ENCODE peak calls at places on chromosome 21, in six cellular contexts. J is AG10803, W is BJ, P is A549, O is cardiac fibroblast, B is lower leg skin. D is an unnamed sample.

GRCh38 chr21:18228060-18228739 is 16.4 kb upstream of the CHODL start:
- DNase-seq in J (no peak), W (no peak), P (no peak), O (no peak), B (no peak), D (no peak)

GRCh38 chr21:41808094-41808493 is 41.2 kb upstream of the RIPK4 start:
- DNase-seq in J (no peak), W (no peak), P (no peak), O (no peak), B (no peak), D (no peak)

GRCh38 chr21:41635874-41636273 is 127.9 kb upstream of the TMPRSS2 start:
- DNase-seq in J (no peak), W (no peak), P (no peak), O (no peak), B (no peak), D (no peak)

GRCh38 chr21:27246741-27247140 is 279.9 kb upstream of the ADAMTS5 start:
- DNase-seq in J (peak), W (no peak), P (no peak), O (peak), B (no peak), D (no peak)

GRCh38 chr21:27026501-27026900 is 59.6 kb upstream of the ADAMTS5 start:
- DNase-seq in J (peak), W (no peak), P (no peak), O (no peak), B (no peak), D (no peak)

GRCh38 chr21:41759926-41760325 is 6.9 kb downstream of the RIPK4 start:
- DNase-seq in J (no peak), W (no peak), P (no peak), O (no peak), B (no peak), D (no peak)

GRCh38 chr21:26982767-26983166 is 15.9 kb upstream of the ADAMTS5 start:
- DNase-seq in J (peak), W (no peak), P (no peak), O (peak), B (no peak), D (no peak)

GRCh38 chr21:41403331-41403730 is 22.7 kb upstream of the MX1 start:
- DNase-seq in J (no peak), W (no peak), P (no peak), O (no peak), B (no peak), D (no peak)

GRCh38 chr21:14773777-14774345 is 227.7 kb upstream of the SAMSN1 start:
- DNase-seq in J (no peak), W (no peak), P (no peak), O (peak), B (no peak), D (no peak)

GRCh38 chr21:29055080-29055479 is 18.4 kb downstream of the CCT8 start:
- DNase-seq in J (no peak), W (no peak), P (no peak), O (no peak), B (no peak), D (no peak)

GRCh38 chr21:14734191-14734590 is 188.1 kb upstream of the SAMSN1 start:
- DNase-seq in J (no peak), W (no peak), P (no peak), O (no peak), B (no peak), D (no peak)

GRCh38 chr21:41707231-41707988 is 59.4 kb downstream of the RIPK4 start:
- DNase-seq in J (peak), W (no peak), P (no peak), O (no peak), B (no peak), D (no peak)

GRCh38 chr21:16634522-16634914 is 878.3 kb upstream of the CXADR start:
- DNase-seq in J (no peak), W (no peak), P (no peak), O (no peak), B (no peak), D (no peak)

GRCh38 chr21:46675595-46676280 is 40.3 kb downstream of the PRMT2 start:
- DNase-seq in J (peak), W (no peak), P (no peak), O (no peak), B (no peak), D (no peak)

GRCh38 chr21:28671549-28672195 is 321.0 kb downstream of the LTN1 start:
- DNase-seq in J (peak), W (no peak), P (no peak), O (no peak), B (no peak), D (no peak)

GRCh38 chr21:15249285-15249993 is 184.6 kb upstream of the NRIP1 start:
- DNase-seq in J (no peak), W (no peak), P (no peak), O (peak), B (no peak), D (no peak)

GRCh38 chr21:25901580-25901979 is 166.8 kb downstream of the GABPA start:
- DNase-seq in J (no peak), W (no peak), P (no peak), O (no peak), B (no peak), D (no peak)

GRCh38 chr21:45975017-45975595 is 6.5 kb upstream of the COL6A1 start:
- DNase-seq in J (no peak), W (no peak), P (no peak), O (peak), B (no peak), D (no peak)

GRCh38 chr21:18244721-18245486 is at the start of gene CHODL:
- DNase-seq in J (no peak), W (no peak), P (no peak), O (no peak), B (no peak), D (no peak)

GRCh38 chr21:46111857-46112730 is 14.2 kb downstream of the COL6A2 start:
- DNase-seq in J (no peak), W (no peak), P (no peak), O (no peak), B (no peak), D (peak)

GRCh38 chr21:15000076-15000475 is 64.7 kb downstream of the NRIP1 start:
- DNase-seq in J (peak), W (peak), P (no peak), O (peak), B (no peak), D (no peak)

GRCh38 chr21:26137379-26138060 is 33.0 kb downstream of the APP start:
- DNase-seq in J (no peak), W (no peak), P (no peak), O (no peak), B (no peak), D (no peak)

GRCh38 chr21:31201548-31201947 is 142.5 kb downstream of the TIAM1 start:
- DNase-seq in J (peak), W (no peak), P (no peak), O (peak), B (peak), D (no peak)

GRCh38 chr21:28704746-28705145 is 287.9 kb downstream of the LTN1 start:
- DNase-seq in J (no peak), W (no peak), P (no peak), O (peak), B (peak), D (no peak)

GRCh38 chr21:46056450-46056903 is 41.4 kb upstream of the COL6A2 start:
- DNase-seq in J (peak), W (no peak), P (no peak), O (peak), B (peak), D (peak)

GRCh38 chr21:26067836-26068401 is 102.7 kb downstream of the APP start:
- DNase-seq in J (no peak), W (no peak), P (no peak), O (peak), B (no peak), D (no peak)

GRCh38 chr21:14879458-14879857 is 185.3 kb downstream of the NRIP1 start:
- DNase-seq in J (no peak), W (no peak), P (no peak), O (no peak), B (no peak), D (no peak)

GRCh38 chr21:31623664-31624063 is 35.8 kb upstream of the SOD1 start:
- DNase-seq in J (no peak), W (no peak), P (no peak), O (peak), B (no peak), D (no peak)

GRCh38 chr21:45981154-45981606 is 390 bp upstream of the COL6A1 start:
- DNase-seq in J (peak), W (peak), P (peak), O (peak), B (peak), D (peak)

GRCh38 chr21:27213328-27213727 is 246.4 kb upstream of the ADAMTS5 start:
- DNase-seq in J (no peak), W (no peak), P (no peak), O (peak), B (no peak), D (no peak)

GRCh38 chr21:18602711-18603110 is 199.1 kb upstream of the TMPRSS15 start:
- DNase-seq in J (no peak), W (no peak), P (no peak), O (no peak), B (no peak), D (no peak)

GRCh38 chr21:46116846-46117585 is 19.1 kb downstream of the COL6A2 start:
- DNase-seq in J (peak), W (no peak), P (no peak), O (peak), B (no peak), D (peak)

GRCh38 chr21:46099476-46099875 is 1.6 kb downstream of the COL6A2 start:
- DNase-seq in J (peak), W (no peak), P (no peak), O (peak), B (peak), D (peak)

GRCh38 chr21:29434081-29434480 is 135.4 kb downstream of the BACH1 start:
- DNase-seq in J (no peak), W (no peak), P (no peak), O (no peak), B (no peak), D (no peak)

GRCh38 chr21:41367598-41368360 is 6.0 kb downstream of the MX2 start:
- DNase-seq in J (no peak), W (no peak), P (no peak), O (no peak), B (no peak), D (peak)

GRCh38 chr21:32687946-32688345 is 39.9 kb downstream of the SYNJ1 start:
- DNase-seq in J (no peak), W (no peak), P (no peak), O (no peak), B (no peak), D (no peak)
- TF ChIP-seq CTCF in J (no peak), W (no peak), P (no peak), O (no peak), B (no peak), D (no peak)

DNA sequence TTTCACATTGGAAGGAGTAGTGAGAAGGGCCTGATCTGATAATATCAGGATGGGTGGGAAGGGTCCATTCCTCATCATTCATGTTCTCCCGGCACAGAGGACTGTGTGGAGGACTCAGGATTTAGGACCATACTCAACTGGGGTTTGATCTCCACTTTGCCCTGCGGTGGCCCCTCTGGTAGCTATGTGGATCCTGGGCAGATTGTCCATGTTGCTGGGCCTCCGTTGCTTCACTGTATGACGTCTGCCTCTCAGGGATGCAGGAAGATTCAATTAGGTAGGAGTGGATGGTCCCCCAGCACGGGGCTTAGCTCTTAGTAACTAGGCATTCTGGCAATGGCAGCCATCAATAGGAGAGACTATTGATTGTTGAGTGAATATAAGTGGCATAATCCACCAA is 2.3 kb downstream of the ETS2 start:
- DNase-seq in J (no peak), W (no peak), P (no peak), O (no peak), B (no peak), D (no peak)
- TF ChIP-seq CTCF in J (no peak), W (no peak), P (no peak), O (no peak), B (no peak), D (no peak)

GRCh38 chr21:35697321-35697808 is 363.0 kb downstream of the SETD4 start:
- DNase-seq in J (peak), W (no peak), P (no peak), O (peak), B (peak), D (no peak)

GRCh38 chr21:35699360-35699759 is 361.0 kb downstream of the SETD4 start:
- DNase-seq in J (no peak), W (no peak), P (no peak), O (no peak), B (no peak), D (no peak)

GRCh38 chr21:35696644-35697043 is 363.7 kb downstream of the SETD4 start:
- DNase-seq in J (no peak), W (no peak), P (no peak), O (no peak), B (no peak), D (no peak)
- TF ChIP-seq CTCF in J (no peak), W (no peak), P (no peak), O (no peak), B (no peak), D (no peak)

GRCh38 chr21:36854391-36854790 is 112.1 kb downstream of the HLCS start:
- DNase-seq in J (no peak), W (no peak), P (peak), O (peak), B (no peak), D (no peak)
- TF ChIP-seq CTCF in J (peak), W (peak), P (peak), O (peak), B (no peak), D (peak)

DNA sequence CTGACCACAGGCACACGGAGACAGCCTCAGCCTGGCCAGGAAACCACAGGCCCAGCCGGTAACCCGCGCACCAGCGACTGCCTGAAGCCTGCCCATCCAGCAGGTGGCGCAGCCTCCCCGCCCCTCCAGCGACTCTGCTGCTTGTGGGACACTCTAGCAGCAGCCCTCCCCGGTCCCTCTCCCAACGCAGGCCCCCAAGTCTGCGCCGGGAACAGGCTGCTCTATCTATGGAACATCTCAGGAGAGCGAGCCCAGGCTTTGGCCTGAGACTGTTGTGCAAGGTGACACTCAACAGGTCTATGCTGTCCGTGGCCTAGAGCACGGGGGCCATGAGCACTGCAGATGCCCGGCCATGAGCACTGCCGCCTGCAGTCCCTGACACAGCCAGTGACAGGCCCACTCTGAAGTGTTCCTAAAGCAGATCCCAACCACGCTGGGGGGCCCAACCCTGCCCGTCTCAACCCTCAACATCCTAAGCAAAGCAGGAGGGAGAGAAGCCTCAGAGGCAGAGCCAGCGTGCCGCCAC is 28.4 kb downstream of the WDR4 start:
- DNase-seq in J (peak), W (no peak), P (peak), O (peak), B (no peak), D (peak)
- TF ChIP-seq CTCF in J (peak), W (peak), P (peak), O (peak), B (no peak), D (peak)

GRCh38 chr21:44764319-44765230 is 37.0 kb downstream of the UBE2G2 start:
- DNase-seq in J (no peak), W (no peak), P (no peak), O (no peak), B (no peak), D (peak)
- TF ChIP-seq CTCF in J (no peak), W (no peak), P (no peak), O (no peak), B (no peak), D (no peak)

GRCh38 chr21:35207322-35207721 is 158.2 kb upstream of the RUNX1 start:
- DNase-seq in J (no peak), W (no peak), P (no peak), O (no peak), B (no peak), D (no peak)

GRCh38 chr21:35203093-35204021 is 154.3 kb upstream of the RUNX1 start:
- DNase-seq in J (peak), W (peak), P (no peak), O (peak), B (no peak), D (no peak)

GRCh38 chr21:35204125-35204524 is 155.0 kb upstream of the RUNX1 start:
- DNase-seq in J (no peak), W (no peak), P (no peak), O (peak), B (no peak), D (no peak)

GRCh38 chr21:35206141-35207125 is 157.3 kb upstream of the RUNX1 start:
- DNase-seq in J (no peak), W (no peak), P (no peak), O (no peak), B (no peak), D (no peak)

GRCh38 chr21:35204850-35205564 is 155.9 kb upstream of the RUNX1 start:
- DNase-seq in J (peak), W (peak), P (no peak), O (peak), B (peak), D (no peak)
- TF ChIP-seq CTCF in J (peak), W (peak), P (no peak), O (peak), B (no peak), D (no peak)

GRCh38 chr21:37245151-37245550 is 22.0 kb downstream of the VPS26C start:
- DNase-seq in J (no peak), W (no peak), P (no peak), O (no peak), B (no peak), D (no peak)
- TF ChIP-seq CTCF in J (no peak), W (no peak), P (no peak), O (no peak), B (no peak), D (no peak)

GRCh38 chr21:34129971-34130597 is 56.7 kb downstream of the MRPS6 start:
- DNase-seq in J (peak), W (no peak), P (no peak), O (peak), B (no peak), D (peak)

GRCh38 chr21:34128674-34129038 is 55.3 kb downstream of the MRPS6 start:
- DNase-seq in J (no peak), W (no peak), P (no peak), O (no peak), B (no peak), D (no peak)

GRCh38 chr21:34128124-34128523 is 54.7 kb downstream of the MRPS6 start:
- DNase-seq in J (no peak), W (no peak), P (no peak), O (no peak), B (no peak), D (no peak)

GRCh38 chr21:34130598-34130985 is 57.2 kb downstream of the MRPS6 start:
- DNase-seq in J (no peak), W (no peak), P (no peak), O (no peak), B (no peak), D (no peak)

GRCh38 chr21:34129039-34129891 is 55.9 kb downstream of the MRPS6 start:
- DNase-seq in J (peak), W (peak), P (no peak), O (peak), B (peak), D (peak)
- TF ChIP-seq CTCF in J (peak), W (peak), P (no peak), O (peak), B (no peak), D (peak)

D was measured in osteocyte.